ENCODE peak calls at places on chromosomes 3 and 15, in seven cellular contexts. T is IMR-90, W is HCT116, P is heart left ventricle, Q is transverse colon, N is mucosa of descending colon, I is vagina. C is an unnamed sample.

GRCh38 chr15:67854358-67854757 is 14.5 kb upstream of the RNU6-1 start:
- DNase-seq in I (no peak), N (no peak), W (no peak), T (no peak), Q (no peak), P (no peak), C (no peak)

GRCh38 chr15:75109021-75109690 is 85.8 kb downstream of the PPCDC start:
- DNase-seq in T (no peak), N (no peak), Q (no peak), W (no peak), I (no peak), P (no peak), C (no peak)

GRCh38 chr3:193641376-193641775 is 48.4 kb downstream of the OPA1 start:
- DNase-seq in Q (no peak), T (no peak), P (no peak), W (no peak), N (no peak), I (no peak), C (no peak)

GRCh38 chr15:69031013-69032001 is 16.8 kb downstream of the NOX5 start:
- DNase-seq in I (no peak), N (peak; percentile 74), P (peak; percentile 18), T (no peak), Q (peak; percentile 55), W (peak; percentile 65), C (no peak)

GRCh38 chr3:132245547-132245946 is 71.7 kb upstream of the ACP3 start:
- DNase-seq in Q (no peak), P (no peak), I (no peak), W (no peak), T (no peak), N (no peak), C (no peak)

GRCh38 chr15:78800806-78801205 is 10.5 kb downstream of the ADAMTS7 start:
- DNase-seq in N (no peak), W (no peak), T (no peak), P (no peak), I (no peak), Q (no peak), C (no peak)

GRCh38 chr3:162541923-162542322 is 1045.3 kb downstream of the OTOL1 start:
- DNase-seq in Q (no peak), P (no peak), W (no peak), T (no peak), I (no peak), N (no peak), C (no peak)

GRCh38 chr3:97804471-97804870 is 17.3 kb upstream of the CRYBG3 start:
- DNase-seq in P (no peak), T (peak; percentile 10), N (no peak), W (no peak), Q (no peak), I (no peak), C (no peak)

GRCh38 chr15:88998980-88999713 is 86.0 kb upstream of the MFGE8 start:
- DNase-seq in N (no peak), I (no peak), P (no peak), Q (no peak), T (no peak), W (no peak), C (no peak)

GRCh38 chr15:64740361-64741170 is 34.8 kb downstream of the RBPMS2 start:
- DNase-seq in W (no peak), Q (peak; percentile 74), N (peak; percentile 50), T (peak; percentile 77), I (no peak), P (peak; percentile 58), C (no peak)

GRCh38 chr15:77028451-77029165 is 33.7 kb downstream of the PSTPIP1 start:
- DNase-seq in T (no peak), P (no peak), I (no peak), W (no peak), N (peak; percentile 26), Q (peak; percentile 12), C (no peak)

GRCh38 chr3:162292409-162292808 is 795.8 kb downstream of the OTOL1 start:
- DNase-seq in N (no peak), Q (no peak), T (no peak), P (no peak), W (no peak), I (no peak), C (no peak)

GRCh38 chr3:149216195-149216869 is 5.3 kb downstream of the CP start:
- DNase-seq in W (no peak), I (no peak), Q (peak; percentile 31), T (no peak), N (peak; percentile 31), P (no peak), C (no peak)

GRCh38 chr3:47022540-47023161 is 43.2 kb downstream of the NBEAL2 start:
- DNase-seq in P (no peak), I (no peak), W (no peak), T (peak; percentile 48), Q (peak; percentile 71), N (no peak), C (no peak)

GRCh38 chr15:70235347-70235746 is 137.6 kb upstream of the TLE3 start:
- DNase-seq in I (no peak), Q (no peak), N (no peak), W (no peak), P (no peak), T (no peak), C (no peak)

GRCh38 chr3:77134801-77135200 is 94.9 kb downstream of the ROBO2 start:
- DNase-seq in N (no peak), I (no peak), W (no peak), T (no peak), P (no peak), Q (no peak), C (no peak)

GRCh38 chr15:82739086-82739485 is 29.4 kb upstream of the AP3B2 start:
- DNase-seq in T (peak; percentile 29), N (no peak), W (no peak), I (no peak), Q (no peak), P (no peak), C (no peak)

GRCh38 chr3:57582470-57583168 is 14.5 kb downstream of the ARF4 start:
- DNase-seq in P (no peak), N (no peak), I (no peak), W (peak; percentile 24), Q (no peak), T (no peak), C (no peak)

GRCh38 chr15:101126618-101127502 is 125.0 kb downstream of the CHSY1 start:
- DNase-seq in P (no peak), T (peak; percentile 81), Q (no peak), N (no peak), W (no peak), I (no peak), C (no peak)

GRCh38 chr3:28980631-28981030 is 300.2 kb upstream of the RBMS3 start:
- DNase-seq in P (no peak), N (no peak), I (no peak), W (no peak), Q (no peak), T (no peak), C (no peak)

GRCh38 chr15:57732526-57733331 is 26.2 kb downstream of the POLR2M start:
- DNase-seq in T (peak; percentile 50), W (peak; percentile 48), Q (peak; percentile 62), I (no peak), P (peak; percentile 52), N (peak; percentile 44), C (no peak)

DNA sequence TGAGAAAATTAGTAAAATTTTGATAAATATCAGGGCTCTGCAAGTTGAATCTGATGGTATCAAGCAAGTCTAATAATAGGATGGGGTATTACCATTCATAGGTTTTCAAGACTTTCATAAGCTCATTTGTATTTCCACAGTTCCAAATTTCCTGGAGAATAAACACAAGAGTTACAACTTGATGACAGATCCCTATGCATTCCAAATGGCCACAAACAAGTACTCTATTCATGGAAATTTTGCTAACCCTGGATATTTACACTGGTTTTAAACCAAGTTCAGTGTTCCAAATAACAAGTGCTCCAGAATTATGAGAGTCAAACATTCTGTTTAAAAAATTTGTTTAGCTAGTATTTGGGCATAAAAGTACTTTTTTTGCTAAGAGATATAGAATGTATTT is 74.9 kb upstream of the CNTN6 start:
- DNase-seq in P (no peak), T (no peak), W (no peak), I (no peak), N (no peak), Q (no peak), C (no peak)
- H3K9me3 ChIP-seq in P (no peaks in the 10 kb centered on the region), T (peaks cover 8% of the 10 kb centered on the region), W (peaks cover 5% of the 10 kb centered on the region), I (no peaks in the 10 kb centered on the region), N (no peaks in the 10 kb centered on the region), Q (no peaks in the 10 kb centered on the region), C (no peaks in the 10 kb centered on the region)

DNA sequence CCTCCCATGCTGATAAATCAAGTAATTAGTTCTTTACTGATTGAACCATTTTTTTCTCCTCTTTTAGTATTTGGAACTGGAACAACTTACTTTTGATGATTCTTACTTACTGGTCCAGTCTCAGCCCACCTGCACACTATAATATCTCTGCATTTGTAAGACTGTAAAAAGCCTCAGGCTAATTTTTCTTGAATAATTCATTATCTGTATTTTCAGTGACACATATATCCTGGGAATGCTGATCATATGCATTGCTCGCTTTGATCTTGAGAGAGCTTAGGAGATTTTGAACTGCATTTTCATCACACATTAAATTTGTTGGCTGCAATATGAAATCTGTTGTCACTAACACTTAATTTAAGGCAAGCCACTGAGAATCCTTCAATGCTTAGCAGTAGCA is 760.6 kb downstream of the EDEM1 start:
- DNase-seq in N (no peak), I (no peak), W (no peak), T (no peak), Q (no peak), P (no peak), C (no peak)
- H3K9me3 ChIP-seq in N (no peaks in the 10 kb centered on the region), I (no peaks in the 10 kb centered on the region), W (no peaks in the 10 kb centered on the region), T (peaks cover 8% of the 10 kb centered on the region), Q (no peaks in the 10 kb centered on the region), P (no peaks in the 10 kb centered on the region), C (no peaks in the 10 kb centered on the region)

DNA sequence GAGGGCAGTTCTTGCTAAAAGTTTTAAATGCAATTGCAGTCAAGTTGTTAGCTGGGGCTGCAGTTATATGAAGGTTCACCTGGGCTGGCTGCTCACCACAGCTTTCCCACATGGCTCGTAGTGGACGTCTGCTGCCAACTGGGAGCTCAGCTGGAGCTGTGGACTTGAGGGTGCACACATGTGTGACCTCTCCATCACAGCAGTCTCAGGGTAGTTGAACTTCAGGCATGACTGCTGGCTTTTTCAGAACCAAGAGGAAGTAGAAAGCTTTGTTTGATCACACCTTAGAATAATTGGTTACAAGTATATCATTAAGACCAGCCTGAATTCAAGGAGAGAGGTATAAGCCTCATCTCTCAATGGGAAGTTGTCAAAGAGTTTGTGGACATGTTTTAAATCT is 74.1 kb downstream of the CHL1 start:
- DNase-seq in T (no peak), P (no peak), I (no peak), Q (no peak), N (no peak), W (no peak), C (no peak)
- H3K9me3 ChIP-seq in T (no peaks in the 10 kb centered on the region), P (no peaks in the 10 kb centered on the region), I (no peaks in the 10 kb centered on the region), Q (no peaks in the 10 kb centered on the region), N (no peaks in the 10 kb centered on the region), W (peaks cover 23% of the 10 kb centered on the region), C (no peaks in the 10 kb centered on the region)

DNA sequence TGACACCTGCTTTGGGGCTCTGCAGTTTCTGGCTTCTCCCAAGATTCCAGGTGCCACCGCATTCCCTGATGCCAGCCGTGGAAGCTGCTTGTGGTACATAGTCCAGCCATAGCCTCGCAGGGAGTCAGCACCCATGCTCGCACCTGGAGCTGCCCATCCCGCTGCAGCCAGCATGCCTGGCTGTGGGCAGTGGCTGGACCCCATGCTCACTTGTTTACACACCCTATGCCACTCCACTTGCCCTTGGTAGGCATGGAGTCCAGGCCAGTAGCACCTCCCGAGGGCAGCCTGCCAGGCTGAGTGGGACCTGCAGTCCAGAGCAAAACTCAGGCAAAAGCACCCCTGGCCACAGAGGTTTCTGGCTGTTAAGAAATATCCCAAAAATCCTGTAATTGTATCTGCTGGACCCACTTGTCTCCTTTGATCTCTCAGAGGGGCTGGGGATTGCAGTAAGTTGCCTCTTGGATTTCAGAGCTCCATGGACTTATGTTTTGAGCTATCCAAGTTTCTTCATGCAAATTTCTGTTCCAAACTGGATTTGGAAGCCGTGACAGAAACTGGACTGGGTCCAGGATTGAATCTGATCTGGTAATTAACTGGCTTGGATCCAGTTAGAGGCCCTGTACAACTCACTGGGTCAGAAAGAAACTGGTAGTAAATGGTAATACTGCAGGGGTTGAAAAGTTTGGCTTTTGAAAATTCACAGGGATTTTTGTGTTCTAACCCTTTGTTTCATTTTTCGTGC is 149.3 kb downstream of the FMN1 start:
- DNase-seq in Q (no peak), I (no peak), T (peak; percentile 37), P (no peak), W (no peak), N (no peak), C (no peak)
- H3K9me3 ChIP-seq in Q (no peaks in the 10 kb centered on the region), I (no peaks in the 10 kb centered on the region), T (peaks cover 6% of the 10 kb centered on the region), P (peaks cover 16% of the 10 kb centered on the region), W (no peaks in the 10 kb centered on the region), N (peaks cover 10% of the 10 kb centered on the region), C (peaks cover 3% of the 10 kb centered on the region)